ENCODE peak calls at places on chromosomes 12 and 14, in four cellular contexts. S is WTC11, L is SK-N-SH, G is K562. O is an unnamed sample.

GRCh38 chr14:99601301-99601945 is 2.6 kb downstream of the CCDC85C start:
- DNase-seq in G (no peak), S (no peak), L (no peak), O (no peak)

GRCh38 chr14:53881161-53881846 is 75.3 kb downstream of the BMP4 start:
- DNase-seq in G (no peak), S (no peak), L (no peak), O (no peak)

GRCh38 chr14:52043690-52044089 is 25.2 kb downstream of the NID2 start:
- DNase-seq in S (peak), G (peak), L (peak), O (no peak)

GRCh38 chr12:54891717-54892478 is 37.6 kb downstream of the MUCL1 start:
- DNase-seq in G (no peak), S (no peak), L (no peak), O (no peak)

GRCh38 chr12:72472350-72472749 is 200.2 kb downstream of the TRHDE start:
- DNase-seq in S (no peak), G (no peak), L (no peak), O (no peak)

GRCh38 chr12:68403711-68404110 is 71.5 kb upstream of the MDM1 start:
- DNase-seq in L (no peak), S (no peak), G (no peak), O (no peak)

GRCh38 chr14:67515386-67516079 is 17.6 kb upstream of the PLEKHH1 start:
- DNase-seq in L (no peak), G (peak), S (peak), O (no peak)

GRCh38 chr12:34625116-34625515 is 602.8 kb downstream of the ALG10 start:
- DNase-seq in S (no peak), L (no peak), G (no peak), O (no peak)

GRCh38 chr12:52093346-52093745 is 13.8 kb downstream of the SMIM41 start:
- DNase-seq in L (peak), G (no peak), S (no peak), O (no peak)

DNA sequence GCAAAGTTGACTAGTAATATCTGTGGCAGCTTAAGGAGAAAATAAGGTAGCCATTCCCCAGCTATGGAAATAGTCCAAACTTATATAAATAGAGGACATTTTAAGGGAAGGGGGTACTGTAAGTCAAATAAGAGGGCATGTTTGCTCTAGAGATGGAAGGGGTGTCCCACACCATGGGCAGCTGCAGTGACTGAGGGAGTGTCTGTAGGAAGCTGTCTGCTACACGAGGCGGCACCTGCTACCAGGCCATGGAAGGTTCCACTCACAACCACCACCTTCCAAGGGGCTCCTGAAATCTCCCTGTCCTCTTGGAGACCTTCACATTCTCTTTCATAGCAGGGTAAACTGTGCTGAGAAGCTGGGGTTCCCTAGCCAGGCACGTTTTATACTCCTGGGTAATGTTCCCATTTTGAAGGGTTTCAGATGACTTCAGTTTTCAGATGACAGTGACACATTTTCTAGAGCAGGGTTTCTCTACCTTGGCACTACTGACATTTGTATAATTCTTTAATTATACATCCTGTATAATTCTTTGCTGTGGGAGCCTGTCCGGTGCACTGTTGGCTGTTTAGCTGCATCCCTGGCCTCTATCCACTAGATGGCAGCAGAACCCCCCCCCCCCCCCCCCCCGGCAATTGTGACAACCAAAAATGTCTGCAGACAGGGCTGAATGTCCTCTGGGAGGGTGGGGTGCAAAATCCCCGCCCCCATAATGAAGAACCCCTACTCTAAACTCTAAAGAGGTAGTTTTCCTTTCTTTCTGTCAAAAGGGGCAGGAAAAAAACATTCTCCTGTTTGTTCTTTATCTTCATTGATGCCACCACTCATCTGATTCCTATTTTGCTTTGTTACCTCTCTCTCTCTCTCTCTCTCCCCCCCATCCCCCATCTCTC is 11.6 kb upstream of the SMCO2 start:
- DNase-seq in L (peak), S (no peak), G (peak), O (no peak)
- TF ChIP-seq USF1 in L (no peak), S (no peak), G (no peak), O (no peak)

GRCh38 chr14:35989736-35990135 is 163.6 kb downstream of the BRMS1L start:
- DNase-seq in S (no peak), G (no peak), L (no peak), O (no peak)
- TF ChIP-seq USF1 in S (no peak), G (no peak), L (no peak), O (no peak)

DNA sequence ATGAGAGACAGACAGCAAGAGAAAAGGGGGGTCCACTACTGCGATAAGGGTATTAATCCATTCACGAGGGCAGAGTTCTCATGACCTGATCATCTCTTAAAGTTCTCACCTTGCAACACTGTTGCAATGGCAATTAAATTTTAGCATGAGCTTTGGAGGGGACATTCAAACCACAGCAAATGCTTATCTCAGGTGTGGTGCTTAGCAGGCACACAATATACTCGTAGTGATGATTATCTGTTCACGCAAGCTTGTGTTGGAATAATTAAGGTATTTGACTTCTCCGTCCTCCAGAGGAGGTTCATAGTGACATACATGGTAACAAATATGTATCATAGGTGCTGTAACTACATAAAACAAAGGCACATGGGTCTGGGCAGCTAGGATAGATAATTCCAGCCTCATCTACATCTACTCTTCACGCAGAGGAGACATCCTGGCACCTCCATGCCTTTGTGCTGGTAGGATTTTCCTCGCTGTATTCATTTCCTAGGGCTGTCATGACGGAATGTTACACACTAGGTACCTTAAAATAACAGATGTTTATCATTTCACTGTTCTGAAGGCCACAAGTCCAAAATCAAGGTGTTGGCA is 221.2 kb downstream of the RBM19 start:
- DNase-seq in G (no peak), L (no peak), S (no peak), O (no peak)
- TF ChIP-seq USF1 in G (no peak), L (no peak), S (no peak), O (no peak)

DNA sequence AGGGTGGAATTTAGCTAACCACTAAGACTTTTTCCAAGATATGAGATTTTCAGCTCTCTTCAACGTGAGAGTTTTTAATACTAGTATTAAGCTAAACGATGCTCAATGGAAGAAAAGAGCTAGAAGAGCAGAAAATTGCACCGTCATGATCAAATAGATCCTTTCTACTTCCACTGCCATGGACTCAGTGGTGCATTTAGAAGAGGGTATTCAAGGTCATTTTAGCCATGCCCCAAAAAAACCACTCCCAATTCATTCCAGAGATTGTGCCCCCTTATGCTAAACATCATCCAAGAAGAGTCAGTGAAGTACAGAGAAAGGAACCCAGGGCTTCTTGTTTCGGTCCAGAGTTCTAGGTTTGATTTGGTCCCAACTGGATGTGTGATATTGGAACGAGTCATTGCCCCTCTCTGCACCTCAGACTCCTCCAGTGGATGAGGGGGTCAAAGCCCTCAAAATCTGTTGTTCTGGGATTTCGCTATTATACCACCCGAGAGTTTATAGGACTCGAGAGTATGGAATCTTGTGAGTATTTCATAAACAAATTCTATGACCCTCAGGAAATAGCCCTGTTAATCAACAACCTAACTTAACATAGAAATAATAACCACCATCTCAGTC is 55.2 kb downstream of the DAD1 start:
- DNase-seq in S (no peak), L (no peak), G (no peak), O (no peak)
- TF ChIP-seq USF1 in S (no peak), L (no peak), G (no peak), O (no peak)

DNA sequence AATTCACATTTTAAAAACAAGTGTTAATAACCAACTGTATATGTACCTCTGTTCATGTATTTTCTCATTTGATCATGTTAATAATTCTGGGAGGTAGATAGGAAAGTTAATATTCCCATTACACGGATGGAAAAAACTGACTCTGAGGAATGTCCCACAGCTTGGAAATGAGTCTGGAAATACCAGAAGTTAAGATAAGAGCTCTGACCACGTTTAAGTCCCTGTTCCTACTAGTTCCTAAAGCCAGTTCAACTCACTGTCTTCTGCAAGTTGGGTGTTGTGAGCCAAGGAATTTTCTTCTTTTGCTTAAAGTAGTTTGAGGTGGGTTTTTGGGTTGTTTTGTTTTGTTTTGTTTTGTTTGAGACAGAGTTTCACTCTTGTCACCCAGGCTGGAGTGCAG is 104.5 kb downstream of the TMEM30B start:
- DNase-seq in L (no peak), G (no peak), S (no peak), O (no peak)
- TF ChIP-seq USF1 in L (no peak), G (no peak), S (no peak), O (no peak)

DNA sequence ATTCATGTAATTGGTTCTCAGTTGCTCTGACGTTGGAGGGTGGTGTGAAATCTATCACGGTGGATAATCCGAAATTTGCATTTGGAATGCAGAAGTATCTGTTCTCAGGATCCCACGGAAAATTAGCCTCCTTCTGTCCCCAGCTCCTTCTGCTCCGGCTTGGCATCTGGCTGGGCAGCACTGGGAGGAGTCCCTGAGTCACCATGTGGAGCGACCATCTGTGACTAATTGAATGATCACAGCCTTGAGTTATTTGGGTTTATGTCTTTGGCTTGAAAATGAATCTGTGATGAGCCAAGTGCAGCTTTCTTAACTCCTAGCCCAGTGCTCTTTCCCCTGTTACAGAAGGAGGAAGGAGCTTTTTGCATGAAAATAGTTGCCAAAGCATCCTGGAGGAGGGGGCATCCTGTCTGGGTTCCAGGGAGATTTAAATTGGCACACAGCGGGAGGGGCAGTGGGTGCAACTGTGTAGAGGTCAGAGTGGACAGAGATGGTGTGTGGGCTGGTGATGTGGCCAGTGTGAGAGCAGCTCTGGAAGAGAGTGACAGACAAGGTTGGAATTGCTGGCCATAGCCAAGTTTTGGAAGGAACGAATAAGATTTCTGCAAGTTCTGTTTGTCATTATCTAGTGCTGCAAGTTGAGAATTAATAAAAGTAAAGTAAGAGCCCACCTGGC is 74.3 kb downstream of the SLC24A4 start:
- DNase-seq in S (no peak), G (no peak), L (no peak), O (no peak)
- TF ChIP-seq USF1 in S (no peak), G (no peak), L (no peak), O (no peak)

DNA sequence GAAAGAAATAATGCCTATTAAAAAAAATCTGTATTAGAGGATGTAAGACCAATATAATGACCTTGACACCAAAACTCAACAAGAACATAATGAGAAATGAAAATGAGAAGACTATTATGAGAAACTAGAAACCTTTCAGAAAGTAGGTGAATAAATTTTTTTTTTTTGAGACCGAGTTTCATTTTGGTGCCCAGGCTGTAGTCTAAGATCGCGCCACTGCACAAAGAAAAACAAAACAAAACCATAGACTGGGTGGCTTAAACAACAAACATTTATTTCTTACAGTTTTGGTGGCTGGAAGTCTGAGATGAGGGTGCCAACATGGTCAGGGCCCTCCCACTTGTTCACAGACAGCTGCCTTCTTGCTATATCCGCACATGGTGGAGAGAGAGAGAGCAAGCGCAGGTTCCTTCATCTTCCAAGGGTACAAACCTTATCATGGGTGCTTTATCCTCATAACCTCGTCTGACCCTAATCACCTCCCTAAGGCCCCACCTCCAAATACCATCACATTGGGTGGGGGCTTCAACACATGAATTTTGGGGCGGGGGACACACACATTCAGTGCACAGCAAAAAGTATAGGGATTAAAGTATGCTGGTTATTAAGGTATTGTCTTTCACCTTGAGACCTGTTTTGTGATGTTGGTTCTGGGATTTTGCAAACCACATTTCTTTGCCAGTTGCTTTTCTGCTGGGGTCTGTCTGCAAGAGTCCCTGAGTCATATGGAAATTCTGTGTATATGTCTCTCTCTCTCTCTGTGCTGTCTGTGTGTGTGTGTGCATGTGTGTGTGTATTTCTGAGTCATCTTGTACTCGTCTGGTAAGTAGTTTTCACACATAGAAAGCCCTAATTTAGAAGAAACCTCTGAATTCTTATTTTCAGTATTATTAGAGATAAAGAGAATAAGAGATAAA is 26.2 kb downstream of the ZCRB1 start:
- DNase-seq in G (no peak), L (no peak), S (no peak), O (peak)
- TF ChIP-seq USF1 in G (no peak), L (no peak), S (no peak), O (no peak)

DNA sequence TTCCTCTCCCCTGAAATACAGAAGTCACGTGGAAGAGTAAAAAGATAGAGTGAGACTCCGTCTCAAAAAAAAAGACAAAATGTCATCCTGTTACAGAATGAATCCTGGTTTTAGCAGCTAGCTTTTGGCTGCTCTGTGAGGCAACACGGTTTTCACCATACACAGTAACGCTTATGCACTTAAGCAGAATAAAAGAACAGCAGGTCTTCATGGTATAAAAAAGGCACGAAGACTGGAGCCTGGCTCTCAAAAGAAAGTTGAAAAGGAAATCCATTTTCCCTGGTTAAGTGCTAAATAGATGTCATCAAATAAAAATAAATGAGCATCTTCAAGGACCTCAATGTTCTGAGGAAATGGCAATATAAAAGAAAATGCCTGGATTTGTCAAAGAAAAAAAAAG is 444.1 kb downstream of the IPO8 start:
- DNase-seq in S (no peak), G (no peak), L (no peak), O (no peak)
- TF ChIP-seq USF1 in S (no peak), G (no peak), L (no peak), O (no peak)

O was measured in GM12878.